ENCODE peak calls at places on chromosomes 16 and 17, in five cellular contexts. A is NCI-H1417, V is GM10248, Q is AG04450, C is Peyer's patch. S is an unnamed sample.

GRCh38 chr17:1485748-1486376 is 6.6 kb downstream of the MYO1C start:
- DNase-seq in A (no peak), V (peak; percentile 81), Q (no peak), C (peak; percentile 66), S (no peak)

GRCh38 chr16:22186517-22186916 is 19.6 kb upstream of the EEF2K start:
- DNase-seq in A (no peak), V (no peak), Q (no peak), C (no peak), S (no peak)

GRCh38 chr16:57266531-57267268 is 17.8 kb downstream of the PLLP start:
- DNase-seq in A (no peak), V (peak; percentile 22), Q (no peak), C (peak; percentile 37), S (no peak)

GRCh38 chr17:38867179-38867994 is 2.5 kb upstream of the LASP1 start:
- DNase-seq in A (peak; percentile 32), V (no peak), Q (no peak), C (peak; percentile 52), S (no peak)

GRCh38 chr17:28711723-28712036 is at the start of gene PROCA1:
- DNase-seq in A (no peak), V (peak; percentile 45), Q (no peak), C (no peak), S (no peak)

GRCh38 chr17:75845058-75845711 is 981 bp upstream of the UNC13D start:
- DNase-seq in A (no peak), V (peak; percentile 91), Q (no peak), C (peak; percentile 81), S (no peak)

GRCh38 chr17:42282478-42283080 is 5.7 kb upstream of the STAT5A start:
- DNase-seq in A (no peak), V (no peak), Q (no peak), C (no peak), S (no peak)

GRCh38 chr16:89574681-89575246 is 794 bp upstream of the CPNE7 start:
- DNase-seq in A (peak; percentile 43), V (peak; percentile 91), Q (no peak), C (no peak), S (no peak)

GRCh38 chr16:78746718-78747117 is 647.3 kb downstream of the WWOX start:
- DNase-seq in A (no peak), V (no peak), Q (no peak), C (no peak), S (no peak)

GRCh38 chr16:85806539-85806938 is 7.0 kb downstream of the COX4I1 start:
- DNase-seq in A (no peak), V (no peak), Q (no peak), C (no peak), S (no peak)

GRCh38 chr16:85384831-85385462 is 228.2 kb upstream of the GSE1 start:
- DNase-seq in A (peak; percentile 85), V (no peak), Q (no peak), C (no peak), S (no peak)

GRCh38 chr16:9258423-9259051 is 167.1 kb downstream of the HAPSTR1 start:
- DNase-seq in A (peak; percentile 2), V (peak; percentile 60), Q (no peak), C (no peak), S (no peak)

GRCh38 chr17:72104164-72104862 is 16.5 kb upstream of the SOX9 start:
- DNase-seq in A (no peak), V (no peak), Q (no peak), C (no peak), S (no peak)

GRCh38 chr17:8110907-8111306 is 7.4 kb downstream of the ALOXE3 start:
- DNase-seq in A (no peak), V (no peak), Q (no peak), C (no peak), S (no peak)

S was measured in pulmonary artery endothelial cell.